ENCODE peak calls at places on chromosome 18, in ten cellular contexts. One of them, this sample, is unnamed.

GRCh38 chr18:8890957-8891464 is 185.7 kb downstream of the MTCL1 start:
- DNase-seq in NCI-H1417: no peak
- DNase-seq in K562: peak; percentile 65
- DNase-seq in HS-5: peak; percentile 92
- DNase-seq in GM04504: peak; percentile 88
- DNase-seq in AG10803: peak; percentile 94
- DNase-seq in H54: peak; percentile 49
- DNase-seq in HCT116: peak; percentile 77
- DNase-seq in activated CD4-positive, alpha-beta T cell treated with anti-CD3 and anti-CD28 coated beads, Interleukin-2, amount 50 U/mL, for 1 hour: no peak
- DNase-seq in HTR-8/SVneo: peak; percentile 79
- DNase-seq in this sample: peak; percentile 85

GRCh38 chr18:44767807-44768206 is 87.1 kb downstream of the SETBP1 start:
- DNase-seq in HTR-8/SVneo: no peak
- DNase-seq in NCI-H1417: no peak
- DNase-seq in HS-5: no peak
- DNase-seq in activated CD4-positive, alpha-beta T cell treated with anti-CD3 and anti-CD28 coated beads, Interleukin-2, amount 50 U/mL, for 1 hour: no peak
- DNase-seq in H54: no peak
- DNase-seq in AG10803: no peak
- DNase-seq in K562: no peak
- DNase-seq in GM04504: no peak
- DNase-seq in HCT116: no peak
- DNase-seq in this sample: no peak

GRCh38 chr18:2847341-2848144 is 737 bp downstream of the EMILIN2 start:
- DNase-seq in NCI-H1417: no peak
- DNase-seq in activated CD4-positive, alpha-beta T cell treated with anti-CD3 and anti-CD28 coated beads, Interleukin-2, amount 50 U/mL, for 1 hour: peak; percentile 8
- DNase-seq in AG10803: peak; percentile 51
- DNase-seq in HS-5: no peak
- DNase-seq in H54: no peak
- DNase-seq in K562: peak; percentile 71
- DNase-seq in HTR-8/SVneo: peak; percentile 32
- DNase-seq in GM04504: no peak
- DNase-seq in HCT116: no peak
- DNase-seq in this sample: no peak

GRCh38 chr18:3889121-3889520 is 439.1 kb downstream of the TGIF1 start:
- DNase-seq in H54: no peak
- DNase-seq in activated CD4-positive, alpha-beta T cell treated with anti-CD3 and anti-CD28 coated beads, Interleukin-2, amount 50 U/mL, for 1 hour: no peak
- DNase-seq in K562: no peak
- DNase-seq in HCT116: no peak
- DNase-seq in HS-5: no peak
- DNase-seq in GM04504: no peak
- DNase-seq in HTR-8/SVneo: no peak
- DNase-seq in NCI-H1417: no peak
- DNase-seq in AG10803: no peak
- DNase-seq in this sample: no peak

GRCh38 chr18:50359806-50360205 is 15.0 kb upstream of the SKA1 start:
- DNase-seq in HS-5: no peak
- DNase-seq in K562: no peak
- DNase-seq in HTR-8/SVneo: no peak
- DNase-seq in NCI-H1417: no peak
- DNase-seq in HCT116: no peak
- DNase-seq in H54: no peak
- DNase-seq in AG10803: no peak
- DNase-seq in GM04504: no peak
- DNase-seq in activated CD4-positive, alpha-beta T cell treated with anti-CD3 and anti-CD28 coated beads, Interleukin-2, amount 50 U/mL, for 1 hour: no peak
- DNase-seq in this sample: no peak

GRCh38 chr18:62289047-62289446 is 36.1 kb upstream of the TNFRSF11A start:
- DNase-seq in HS-5: no peak
- DNase-seq in K562: no peak
- DNase-seq in HCT116: no peak
- DNase-seq in AG10803: no peak
- DNase-seq in activated CD4-positive, alpha-beta T cell treated with anti-CD3 and anti-CD28 coated beads, Interleukin-2, amount 50 U/mL, for 1 hour: no peak
- DNase-seq in H54: no peak
- DNase-seq in HTR-8/SVneo: no peak
- DNase-seq in NCI-H1417: no peak
- DNase-seq in GM04504: no peak
- DNase-seq in this sample: no peak

GRCh38 chr18:5106730-5107129 is 90.3 kb downstream of the AKAIN1 start:
- DNase-seq in HTR-8/SVneo: no peak
- DNase-seq in GM04504: no peak
- DNase-seq in HCT116: no peak
- DNase-seq in AG10803: no peak
- DNase-seq in activated CD4-positive, alpha-beta T cell treated with anti-CD3 and anti-CD28 coated beads, Interleukin-2, amount 50 U/mL, for 1 hour: no peak
- DNase-seq in HS-5: no peak
- DNase-seq in NCI-H1417: no peak
- DNase-seq in H54: no peak
- DNase-seq in K562: no peak
- DNase-seq in this sample: no peak

GRCh38 chr18:23133860-23134779 is 1.2 kb upstream of the CABLES1 start:
- DNase-seq in GM04504: no peak
- DNase-seq in AG10803: no peak
- DNase-seq in HCT116: peak; percentile 53
- DNase-seq in NCI-H1417: peak; percentile 90
- DNase-seq in activated CD4-positive, alpha-beta T cell treated with anti-CD3 and anti-CD28 coated beads, Interleukin-2, amount 50 U/mL, for 1 hour: peak; percentile 19
- DNase-seq in K562: peak; percentile 60
- DNase-seq in HTR-8/SVneo: no peak
- DNase-seq in H54: no peak
- DNase-seq in HS-5: no peak
- DNase-seq in this sample: no peak

GRCh38 chr18:69968073-69968472 is 20.4 kb upstream of the CD226 start:
- DNase-seq in HCT116: no peak
- DNase-seq in HS-5: no peak
- DNase-seq in HTR-8/SVneo: no peak
- DNase-seq in K562: no peak
- DNase-seq in NCI-H1417: peak; percentile 79
- DNase-seq in AG10803: no peak
- DNase-seq in H54: no peak
- DNase-seq in activated CD4-positive, alpha-beta T cell treated with anti-CD3 and anti-CD28 coated beads, Interleukin-2, amount 50 U/mL, for 1 hour: no peak
- DNase-seq in GM04504: no peak
- DNase-seq in this sample: no peak

GRCh38 chr18:62425465-62426190 is 97.2 kb upstream of the ZCCHC2 start:
- DNase-seq in HS-5: peak; percentile 86
- DNase-seq in HTR-8/SVneo: peak; percentile 59
- DNase-seq in NCI-H1417: peak; percentile 90
- DNase-seq in H54: no peak
- DNase-seq in AG10803: peak; percentile 96
- DNase-seq in HCT116: peak; percentile 90
- DNase-seq in K562: peak; percentile 54
- DNase-seq in GM04504: peak; percentile 92
- DNase-seq in activated CD4-positive, alpha-beta T cell treated with anti-CD3 and anti-CD28 coated beads, Interleukin-2, amount 50 U/mL, for 1 hour: peak; percentile 23
- DNase-seq in this sample: peak; percentile 90

GRCh38 chr18:9608298-9608697 is 6.1 kb downstream of the PPP4R1 start:
- DNase-seq in HTR-8/SVneo: no peak
- DNase-seq in activated CD4-positive, alpha-beta T cell treated with anti-CD3 and anti-CD28 coated beads, Interleukin-2, amount 50 U/mL, for 1 hour: no peak
- DNase-seq in H54: no peak
- DNase-seq in AG10803: no peak
- DNase-seq in HS-5: no peak
- DNase-seq in NCI-H1417: no peak
- DNase-seq in K562: peak; percentile 59
- DNase-seq in HCT116: no peak
- DNase-seq in GM04504: no peak
- DNase-seq in this sample: no peak

GRCh38 chr18:10101729-10102128 is 187.9 kb downstream of the VAPA start:
- DNase-seq in NCI-H1417: no peak
- DNase-seq in H54: no peak
- DNase-seq in activated CD4-positive, alpha-beta T cell treated with anti-CD3 and anti-CD28 coated beads, Interleukin-2, amount 50 U/mL, for 1 hour: no peak
- DNase-seq in AG10803: no peak
- DNase-seq in HCT116: no peak
- DNase-seq in HS-5: no peak
- DNase-seq in HTR-8/SVneo: no peak
- DNase-seq in K562: no peak
- DNase-seq in GM04504: no peak
- DNase-seq in this sample: no peak

This sample was measured in BJ.